ENCODE peak calls at places on chromosomes 1 and 21, in five cellular contexts. T is GM13977, K is heart right ventricle, S is heart left ventricle, V is right atrium auricular region. O is an unnamed sample.

GRCh38 chr1:7293702-7294630 is 477.1 kb upstream of the VAMP3 start:
- DNase-seq in T (no peak), V (no peak), S (no peak), K (no peak), O (no peak)

GRCh38 chr1:53615101-53615500 is 123.9 kb downstream of the GLIS1 start:
- DNase-seq in S (no peak), V (no peak), T (no peak), K (no peak), O (no peak)

GRCh38 chr1:31505884-31506497 is 70.3 kb upstream of the TINAGL1 start:
- DNase-seq in S (no peak), T (peak; percentile 59), K (no peak), V (peak; percentile 56), O (no peak)

GRCh38 chr1:159849972-159850371 is 12.5 kb downstream of the VSIG8 start:
- DNase-seq in S (no peak), K (no peak), V (no peak), T (no peak), O (no peak)

GRCh38 chr1:206637605-206638004 is 2.3 kb downstream of the DYRK3 start:
- DNase-seq in S (no peak), K (no peak), V (no peak), T (no peak), O (no peak)

GRCh38 chr1:19678931-19679453 is 14.3 kb downstream of the HTR6 start:
- DNase-seq in K (no peak), S (no peak), V (no peak), T (no peak), O (no peak)

GRCh38 chr1:12140676-12141532 is 25.9 kb upstream of the TNFRSF1B start:
- DNase-seq in K (no peak), S (no peak), T (no peak), V (no peak), O (no peak)

GRCh38 chr1:175871647-175872046 is 128.3 kb upstream of the TNR start:
- DNase-seq in V (no peak), S (no peak), K (peak; percentile 12), T (no peak), O (no peak)

GRCh38 chr1:154467768-154468102 is 34.3 kb upstream of the TDRD10 start:
- DNase-seq in K (no peak), V (no peak), T (no peak), S (no peak), O (no peak)

GRCh38 chr1:223175032-223175431 is 32.0 kb upstream of the TLR5 start:
- DNase-seq in S (no peak), K (peak; percentile 29), V (no peak), T (no peak), O (no peak)

GRCh38 chr21:45588086-45588825 is 46.0 kb upstream of the SLC19A1 start:
- DNase-seq in K (no peak), V (no peak), T (no peak), S (no peak), O (no peak)

GRCh38 chr1:157490337-157491165 is 61.8 kb downstream of the FCRL5 start:
- DNase-seq in V (no peak), T (peak; percentile 47), S (peak; percentile 41), K (peak; percentile 43), O (peak; percentile 55)

GRCh38 chr1:201734776-201735175 is 94.2 kb upstream of the IPO9 start:
- DNase-seq in T (no peak), V (no peak), K (no peak), S (no peak), O (no peak)

GRCh38 chr1:68141079-68141800 is 90.8 kb upstream of the DIRAS3 start:
- DNase-seq in T (no peak), K (no peak), V (no peak), S (no peak), O (no peak)

GRCh38 chr1:171742577-171742922 is 685 bp upstream of the VAMP4 start:
- DNase-seq in V (no peak), K (peak; percentile 51), T (no peak), S (peak; percentile 49), O (no peak)

GRCh38 chr1:23216771-23217420 is 406 bp downstream of the HTR1D start:
- DNase-seq in K (no peak), T (peak; percentile 74), S (no peak), V (no peak), O (peak; percentile 41)

GRCh38 chr1:24236170-24237045 is 49.3 kb upstream of the IFNLR1 start:
- DNase-seq in S (no peak), V (no peak), T (peak; percentile 69), K (no peak), O (no peak)

GRCh38 chr1:29579821-29580425 is 343.6 kb downstream of the PTPRU start:
- DNase-seq in K (no peak), T (no peak), V (no peak), S (no peak), O (no peak)

GRCh38 chr21:33789697-33790096 is 125.9 kb downstream of the ATP5PO start:
- DNase-seq in T (no peak), K (no peak), V (no peak), S (no peak), O (no peak)

GRCh38 chr1:30508651-30509050 is 214.7 kb downstream of the MATN1 start:
- DNase-seq in V (no peak), S (no peak), T (no peak), K (no peak), O (no peak)

GRCh38 chr1:160206421-160207117 is 1.4 kb downstream of the PEA15 start:
- DNase-seq in S (no peak), V (peak; percentile 56), T (peak; percentile 44), K (no peak), O (no peak)

GRCh38 chr1:89112871-89113613 is 12.9 kb downstream of the GBP2 start:
- DNase-seq in K (no peak), S (no peak), V (no peak), T (no peak), O (no peak)

GRCh38 chr1:229253170-229253974 is 17.5 kb upstream of the RAB4A start:
- DNase-seq in S (no peak), V (no peak), K (no peak), T (no peak), O (no peak)

GRCh38 chr1:20829946-20830345 is 42.8 kb upstream of the HP1BP3 start:
- DNase-seq in V (no peak), T (no peak), S (no peak), K (no peak), O (no peak)

GRCh38 chr1:220528679-220529529 is 968 bp downstream of the MARK1 start:
- DNase-seq in T (peak; percentile 21), V (no peak), K (peak; percentile 19), S (no peak), O (no peak)

GRCh38 chr1:94778808-94779207 is 41.3 kb upstream of the SLC44A3 start:
- DNase-seq in T (no peak), K (no peak), S (no peak), V (no peak), O (no peak)

GRCh38 chr1:196152975-196153374 is 455.3 kb downstream of the KCNT2 start:
- DNase-seq in S (no peak), V (no peak), T (no peak), K (no peak), O (no peak)

GRCh38 chr1:244207042-244207934 is 156.2 kb downstream of the ZBTB18 start:
- DNase-seq in S (peak; percentile 42), V (no peak), T (no peak), K (no peak), O (no peak)

GRCh38 chr1:203186446-203187305 is at the start of gene CHI3L1:
- DNase-seq in K (no peak), T (no peak), S (no peak), V (no peak), O (no peak)

GRCh38 chr1:22018583-22019559 is 17.4 kb downstream of the CELA3A start:
- DNase-seq in K (no peak), T (peak; percentile 73), V (peak; percentile 66), S (no peak), O (peak; percentile 35)

GRCh38 chr1:166127003-166127402 is 39.8 kb downstream of the FAM78B start:
- DNase-seq in T (no peak), S (no peak), V (no peak), K (no peak), O (no peak)

GRCh38 chr1:197920345-197921117 is 3.4 kb downstream of the LHX9 start:
- DNase-seq in T (peak; percentile 9), V (no peak), K (no peak), S (no peak), O (no peak)

GRCh38 chr21:40231979-40232378 is 364.7 kb downstream of the PCP4 start:
- DNase-seq in S (no peak), V (no peak), K (no peak), T (no peak), O (no peak)

GRCh38 chr21:40227111-40227510 is 359.9 kb downstream of the PCP4 start:
- DNase-seq in V (no peak), S (no peak), T (no peak), K (no peak), O (no peak)
- TF ChIP-seq CTCF in V (no peak), S (no peak), T (no peak), K (no peak), O (no peak)

GRCh38 chr1:179021873-179022272 is 3.8 kb upstream of the FAM20B start:
- DNase-seq in T (no peak), V (no peak), S (peak; percentile 47), K (no peak), O (no peak)

GRCh38 chr1:179026813-179027664 is 1.3 kb downstream of the FAM20B start:
- DNase-seq in T (no peak), V (no peak), S (no peak), K (no peak), O (no peak)

GRCh38 chr1:179023946-179024345 is 1.7 kb upstream of the FAM20B start:
- DNase-seq in T (no peak), V (no peak), K (no peak), S (no peak), O (no peak)

GRCh38 chr1:179025975-179026812 is 500 bp downstream of the FAM20B start:
- DNase-seq in K (peak; percentile 46), S (peak; percentile 84), V (no peak), T (peak; percentile 83), O (peak; percentile 81)

GRCh38 chr1:179025125-179025974 is at the start of gene FAM20B:
- DNase-seq in K (peak; percentile 95), T (peak; percentile 98), V (peak; percentile 94), S (peak; percentile 97), O (peak; percentile 90)
- TF ChIP-seq CTCF in K (no peak), T (no peak), V (no peak), S (no peak), O (no peak)

GRCh38 chr1:234231061-234231892 is 142.0 kb upstream of the COA6 start:
- DNase-seq in K (no peak), V (no peak), S (no peak), T (no peak), O (no peak)
- TF ChIP-seq CTCF in K (no peak), V (no peak), S (no peak), T (no peak), O (no peak)

DNA sequence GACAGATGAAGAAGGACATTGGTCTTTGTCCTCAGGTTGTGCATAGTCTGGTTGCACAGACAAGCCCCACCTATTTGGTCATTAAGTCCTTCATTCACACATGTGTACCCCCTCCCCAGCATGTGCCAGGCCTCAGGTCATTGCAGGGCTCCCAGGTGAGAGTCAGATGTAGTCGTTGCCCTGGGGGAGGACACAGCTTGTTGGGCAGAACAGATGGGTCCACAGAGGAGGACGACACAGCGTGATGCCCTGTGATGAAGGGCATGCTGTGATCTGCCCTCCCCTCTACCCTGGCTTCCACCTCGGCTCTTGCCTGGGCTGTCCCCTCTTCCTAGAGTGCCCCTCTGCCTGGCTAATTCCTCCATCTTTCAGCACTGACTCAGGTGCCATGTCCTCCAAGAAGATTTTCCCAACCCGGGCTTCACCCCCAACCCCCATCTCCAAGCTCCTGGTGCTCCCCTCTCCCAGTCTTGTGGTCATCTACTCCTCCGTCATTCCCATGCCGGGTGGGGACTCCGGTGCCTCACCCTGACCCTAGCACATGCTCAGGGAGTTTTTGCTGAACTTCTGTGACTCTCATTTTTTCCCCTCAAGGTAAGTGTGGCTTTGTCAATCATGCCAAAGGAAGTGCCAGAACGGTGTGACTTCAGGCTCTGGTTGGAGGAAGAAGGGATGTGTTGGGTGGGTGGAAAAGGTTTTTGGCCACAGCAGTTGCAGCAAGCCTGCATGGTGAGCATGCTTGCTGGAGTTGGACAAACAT is 220.5 kb downstream of the FOXD2 start:
- DNase-seq in T (no peak), K (no peak), S (no peak), V (peak; percentile 40), O (no peak)
- TF ChIP-seq CTCF in T (no peak), K (no peak), S (no peak), V (no peak), O (no peak)